ENCODE peak calls at places on chromosome 11, in nine cellular contexts. Y is activated CD4-positive, alpha-beta T cell treated with anti-CD3 and anti-CD28 coated beads for 36 hours; J is activated T-helper 17 cell treated with anti-CD3 and anti-CD28 coated beads, Interleukin-2, amount 50 U/mL, for 72 hours; G is T-helper 17 cell; O is CD8-positive, alpha-beta T cell; N is left lung; B is omental fat pad; V is memory B cell; D is psoas muscle. F is an unnamed sample.

GRCh38 chr11:119258180-119258579 is 52.0 kb downstream of the CBL start:
- ATAC-seq in J (no peak), B (no peak), D (no peak), N (no peak), O (peak; percentile 72), V (no peak), Y (no peak), G (peak; percentile 63), F (no peak)

GRCh38 chr11:30830666-30831065 is 244.5 kb upstream of the MPPED2 start:
- ATAC-seq in B (no peak), O (no peak), D (no peak), N (no peak), G (no peak), J (no peak), Y (no peak), V (no peak), F (no peak)

GRCh38 chr11:21485426-21485825 is 707.5 kb upstream of the ANO5 start:
- ATAC-seq in O (no peak), N (no peak), V (no peak), B (no peak), G (no peak), J (no peak), Y (no peak), D (no peak), F (no peak)

GRCh38 chr11:47208628-47209027 is 6.1 kb upstream of the DDB2 start:
- ATAC-seq in G (no peak), O (no peak), N (no peak), D (no peak), J (no peak), Y (no peak), V (no peak), B (no peak), F (no peak)

GRCh38 chr11:77374108-77374507 is 72.6 kb upstream of the GDPD4 start:
- ATAC-seq in J (no peak), G (no peak), N (no peak), O (no peak), B (no peak), V (no peak), Y (no peak), D (no peak), F (no peak)

GRCh38 chr11:134719397-134719796 is 307.4 kb upstream of the B3GAT1 start:
- ATAC-seq in V (no peak), D (no peak), J (no peak), N (no peak), G (no peak), O (no peak), Y (no peak), B (no peak), F (no peak)

GRCh38 chr11:120554771-120555432 is 43.4 kb downstream of the GRIK4 start:
- ATAC-seq in J (no peak), O (no peak), D (no peak), G (no peak), Y (no peak), B (no peak), N (peak; percentile 16), V (no peak), F (no peak)

GRCh38 chr11:117868815-117869642 is 7.4 kb downstream of the FXYD6 start:
- ATAC-seq in V (no peak), O (no peak), J (no peak), D (no peak), Y (no peak), G (no peak), B (no peak), N (no peak), F (no peak)

GRCh38 chr11:69797156-69797555 is 22.0 kb upstream of the FGF4 start:
- ATAC-seq in V (no peak), G (no peak), Y (no peak), N (no peak), B (peak; percentile 45), D (no peak), J (no peak), O (no peak), F (no peak)

GRCh38 chr11:34654491-34655334 is 33.8 kb downstream of the EHF start:
- ATAC-seq in D (peak; percentile 89), J (no peak), N (peak; percentile 60), V (no peak), B (peak; percentile 49), O (no peak), Y (no peak), G (no peak), F (peak; percentile 57)

GRCh38 chr11:31264834-31265233 is 104.7 kb downstream of the DCDC1 start:
- ATAC-seq in D (no peak), B (no peak), N (no peak), V (no peak), J (no peak), G (no peak), Y (no peak), O (no peak), F (no peak)

GRCh38 chr11:82978422-82979099 is 77.0 kb downstream of the DDIAS start:
- ATAC-seq in G (peak; percentile 36), Y (peak; percentile 69), B (peak; percentile 28), D (peak; percentile 23), J (peak; percentile 79), N (no peak), V (no peak), O (peak; percentile 85), F (no peak)

GRCh38 chr11:131246589-131247164 is 123.7 kb upstream of the NTM start:
- ATAC-seq in G (no peak), O (no peak), Y (no peak), B (no peak), D (peak; percentile 67), N (peak; percentile 93), J (no peak), V (no peak), F (no peak)

GRCh38 chr11:92727769-92728168 is 241.7 kb upstream of the MTNR1B start:
- ATAC-seq in D (no peak), N (no peak), V (no peak), Y (no peak), O (no peak), J (no peak), B (no peak), G (no peak), F (no peak)

GRCh38 chr11:19642185-19642591 is 70.4 kb upstream of the NAV2 start:
- ATAC-seq in V (no peak), B (no peak), O (no peak), D (peak; percentile 73), J (no peak), N (no peak), Y (no peak), G (no peak), F (peak; percentile 85)

GRCh38 chr11:4418403-4418802 is 24.9 kb upstream of the TRIM21 start:
- ATAC-seq in V (no peak), O (no peak), G (no peak), J (no peak), D (no peak), N (no peak), B (no peak), Y (no peak), F (no peak)

F was measured in gastroesophageal sphincter.